ENCODE peak calls at places on chromosomes 13 and 19, in seven cellular contexts. One of them, this sample, is unnamed.

GRCh38 chr19:55436847-55437246 is 6.3 kb downstream of the SHISA7 start:
- DNase-seq in epithelial cell of esophagus: no peak
- DNase-seq in cardiac fibroblast: no peak
- DNase-seq in neural progenitor cell: no peak
- DNase-seq in lower lobe of right lung: no peak
- DNase-seq in iPS DF 6.9: no peak
- DNase-seq in aorta: no peak
- DNase-seq in this sample: no peak

GRCh38 chr19:28737021-28737525 is 475.9 kb downstream of the UQCRFS1 start:
- DNase-seq in epithelial cell of esophagus: peak
- DNase-seq in cardiac fibroblast: peak
- DNase-seq in neural progenitor cell: peak
- DNase-seq in lower lobe of right lung: no peak
- DNase-seq in iPS DF 6.9: no peak
- DNase-seq in aorta: no peak
- DNase-seq in this sample: no peak

GRCh38 chr13:100184095-100184494 is 95.2 kb downstream of the PCCA start:
- DNase-seq in epithelial cell of esophagus: no peak
- DNase-seq in cardiac fibroblast: no peak
- DNase-seq in neural progenitor cell: no peak
- DNase-seq in lower lobe of right lung: no peak
- DNase-seq in iPS DF 6.9: no peak
- DNase-seq in aorta: no peak
- DNase-seq in this sample: no peak

GRCh38 chr13:64277097-64277496 is 2861.4 kb upstream of the PCDH20 start:
- DNase-seq in epithelial cell of esophagus: no peak
- DNase-seq in cardiac fibroblast: no peak
- DNase-seq in neural progenitor cell: no peak
- DNase-seq in lower lobe of right lung: no peak
- DNase-seq in iPS DF 6.9: no peak
- DNase-seq in aorta: no peak
- DNase-seq in this sample: no peak

GRCh38 chr13:47256618-47257017 is 359.8 kb upstream of the HTR2A start:
- DNase-seq in epithelial cell of esophagus: peak
- DNase-seq in cardiac fibroblast: peak
- DNase-seq in neural progenitor cell: no peak
- DNase-seq in lower lobe of right lung: no peak
- DNase-seq in iPS DF 6.9: no peak
- DNase-seq in aorta: no peak
- DNase-seq in this sample: no peak

GRCh38 chr19:48872884-48873475 is 759 bp downstream of the PPP1R15A start:
- DNase-seq in epithelial cell of esophagus: peak
- DNase-seq in cardiac fibroblast: peak
- DNase-seq in neural progenitor cell: peak
- DNase-seq in lower lobe of right lung: peak
- DNase-seq in iPS DF 6.9: no peak
- DNase-seq in aorta: peak
- DNase-seq in this sample: peak

GRCh38 chr13:63516124-63516523 is 2100.5 kb upstream of the PCDH20 start:
- DNase-seq in epithelial cell of esophagus: no peak
- DNase-seq in cardiac fibroblast: no peak
- DNase-seq in neural progenitor cell: no peak
- DNase-seq in lower lobe of right lung: no peak
- DNase-seq in iPS DF 6.9: no peak
- DNase-seq in aorta: no peak
- DNase-seq in this sample: no peak

GRCh38 chr19:1715540-1715939 is 37.8 kb upstream of the ONECUT3 start:
- DNase-seq in epithelial cell of esophagus: no peak
- DNase-seq in cardiac fibroblast: no peak
- DNase-seq in neural progenitor cell: no peak
- DNase-seq in lower lobe of right lung: no peak
- DNase-seq in iPS DF 6.9: no peak
- DNase-seq in aorta: no peak
- DNase-seq in this sample: no peak

GRCh38 chr19:10132848-10133350 is 13.2 kb upstream of the EIF3G start:
- DNase-seq in epithelial cell of esophagus: no peak
- DNase-seq in cardiac fibroblast: no peak
- DNase-seq in neural progenitor cell: no peak
- DNase-seq in lower lobe of right lung: no peak
- DNase-seq in iPS DF 6.9: no peak
- DNase-seq in aorta: no peak
- DNase-seq in this sample: no peak

GRCh38 chr13:49457221-49457620 is 13.1 kb downstream of the SETDB2 start:
- DNase-seq in epithelial cell of esophagus: no peak
- DNase-seq in cardiac fibroblast: peak
- DNase-seq in neural progenitor cell: no peak
- DNase-seq in lower lobe of right lung: no peak
- DNase-seq in iPS DF 6.9: no peak
- DNase-seq in aorta: no peak
- DNase-seq in this sample: no peak

GRCh38 chr19:17751103-17751911 is at the start of gene FCHO1:
- DNase-seq in epithelial cell of esophagus: no peak
- DNase-seq in cardiac fibroblast: no peak
- DNase-seq in neural progenitor cell: no peak
- DNase-seq in lower lobe of right lung: peak
- DNase-seq in iPS DF 6.9: no peak
- DNase-seq in aorta: no peak
- DNase-seq in this sample: no peak

GRCh38 chr13:21965095-21965494 is 294.2 kb downstream of the FGF9 start:
- DNase-seq in epithelial cell of esophagus: no peak
- DNase-seq in cardiac fibroblast: no peak
- DNase-seq in neural progenitor cell: no peak
- DNase-seq in lower lobe of right lung: no peak
- DNase-seq in iPS DF 6.9: no peak
- DNase-seq in aorta: peak
- DNase-seq in this sample: no peak

GRCh38 chr13:98524391-98524790 is 52.5 kb downstream of the STK24 start:
- DNase-seq in epithelial cell of esophagus: no peak
- DNase-seq in cardiac fibroblast: no peak
- DNase-seq in neural progenitor cell: no peak
- DNase-seq in lower lobe of right lung: no peak
- DNase-seq in iPS DF 6.9: no peak
- DNase-seq in aorta: no peak
- DNase-seq in this sample: no peak

GRCh38 chr19:48123907-48124675 is 13.5 kb upstream of the PLA2G4C start:
- DNase-seq in epithelial cell of esophagus: peak
- DNase-seq in cardiac fibroblast: peak
- DNase-seq in neural progenitor cell: peak
- DNase-seq in lower lobe of right lung: no peak
- DNase-seq in iPS DF 6.9: no peak
- DNase-seq in aorta: no peak
- DNase-seq in this sample: no peak

GRCh38 chr13:46992383-46992952 is 95.6 kb upstream of the HTR2A start:
- DNase-seq in epithelial cell of esophagus: peak
- DNase-seq in cardiac fibroblast: peak
- DNase-seq in neural progenitor cell: peak
- DNase-seq in lower lobe of right lung: no peak
- DNase-seq in iPS DF 6.9: no peak
- DNase-seq in aorta: no peak
- DNase-seq in this sample: no peak

GRCh38 chr13:72648513-72649065 is 78.8 kb downstream of the MZT1 start:
- DNase-seq in epithelial cell of esophagus: peak
- DNase-seq in cardiac fibroblast: no peak
- DNase-seq in neural progenitor cell: peak
- DNase-seq in lower lobe of right lung: no peak
- DNase-seq in iPS DF 6.9: peak
- DNase-seq in aorta: no peak
- DNase-seq in this sample: no peak

GRCh38 chr19:49788857-49789256 is 22.1 kb downstream of the AP2A1 start:
- DNase-seq in epithelial cell of esophagus: no peak
- DNase-seq in cardiac fibroblast: no peak
- DNase-seq in neural progenitor cell: no peak
- DNase-seq in lower lobe of right lung: no peak
- DNase-seq in iPS DF 6.9: no peak
- DNase-seq in aorta: no peak
- DNase-seq in this sample: no peak

GRCh38 chr19:46633130-46633529 is 2.9 kb downstream of the GNG8 start:
- DNase-seq in epithelial cell of esophagus: no peak
- DNase-seq in cardiac fibroblast: no peak
- DNase-seq in neural progenitor cell: no peak
- DNase-seq in lower lobe of right lung: no peak
- DNase-seq in iPS DF 6.9: no peak
- DNase-seq in aorta: no peak
- DNase-seq in this sample: no peak

GRCh38 chr13:43044720-43045301 is 21.4 kb downstream of the DNAJC15 start:
- DNase-seq in epithelial cell of esophagus: no peak
- DNase-seq in cardiac fibroblast: no peak
- DNase-seq in neural progenitor cell: no peak
- DNase-seq in lower lobe of right lung: no peak
- DNase-seq in iPS DF 6.9: no peak
- DNase-seq in aorta: no peak
- DNase-seq in this sample: no peak

GRCh38 chr13:99600318-99600717 is 99.0 kb downstream of the TM9SF2 start:
- DNase-seq in epithelial cell of esophagus: no peak
- DNase-seq in cardiac fibroblast: no peak
- DNase-seq in neural progenitor cell: peak
- DNase-seq in lower lobe of right lung: no peak
- DNase-seq in iPS DF 6.9: no peak
- DNase-seq in aorta: no peak
- DNase-seq in this sample: no peak

GRCh38 chr19:12668937-12669271 is 2.3 kb downstream of the WDR83 start:
- DNase-seq in epithelial cell of esophagus: peak
- DNase-seq in cardiac fibroblast: peak
- DNase-seq in neural progenitor cell: peak
- DNase-seq in lower lobe of right lung: peak
- DNase-seq in iPS DF 6.9: no peak
- DNase-seq in aorta: no peak
- DNase-seq in this sample: peak

GRCh38 chr13:52651880-52652169 is 811 bp upstream of the SUGT1 start:
- DNase-seq in epithelial cell of esophagus: no peak
- DNase-seq in cardiac fibroblast: no peak
- DNase-seq in neural progenitor cell: no peak
- DNase-seq in lower lobe of right lung: no peak
- DNase-seq in iPS DF 6.9: no peak
- DNase-seq in aorta: no peak
- DNase-seq in this sample: no peak

GRCh38 chr19:56942749-56943148 is 102.2 kb upstream of the PEG3 start:
- DNase-seq in epithelial cell of esophagus: no peak
- DNase-seq in cardiac fibroblast: no peak
- DNase-seq in neural progenitor cell: peak
- DNase-seq in lower lobe of right lung: peak
- DNase-seq in iPS DF 6.9: no peak
- DNase-seq in aorta: peak
- DNase-seq in this sample: no peak

GRCh38 chr19:7658219-7658686 is 10.6 kb upstream of the RETN start:
- DNase-seq in epithelial cell of esophagus: no peak
- DNase-seq in cardiac fibroblast: no peak
- DNase-seq in neural progenitor cell: peak
- DNase-seq in lower lobe of right lung: no peak
- DNase-seq in iPS DF 6.9: no peak
- DNase-seq in aorta: no peak
- DNase-seq in this sample: no peak

GRCh38 chr19:6589711-6590457 is 1.1 kb downstream of the CD70 start:
- DNase-seq in epithelial cell of esophagus: no peak
- DNase-seq in cardiac fibroblast: no peak
- DNase-seq in neural progenitor cell: no peak
- DNase-seq in lower lobe of right lung: no peak
- DNase-seq in iPS DF 6.9: no peak
- DNase-seq in aorta: no peak
- DNase-seq in this sample: no peak
- H3K4me3 ChIP-seq in epithelial cell of esophagus: no peak
- H3K4me3 ChIP-seq in cardiac fibroblast: no peak
- H3K4me3 ChIP-seq in neural progenitor cell: peak
- H3K4me3 ChIP-seq in lower lobe of right lung: peak
- H3K4me3 ChIP-seq in iPS DF 6.9: peak
- H3K4me3 ChIP-seq in aorta: no peak
- H3K4me3 ChIP-seq in this sample: no peak

GRCh38 chr19:21574607-21575006 is 69.2 kb downstream of the ZNF429 start:
- DNase-seq in epithelial cell of esophagus: no peak
- DNase-seq in cardiac fibroblast: no peak
- DNase-seq in neural progenitor cell: no peak
- DNase-seq in lower lobe of right lung: no peak
- DNase-seq in iPS DF 6.9: no peak
- DNase-seq in aorta: no peak
- DNase-seq in this sample: no peak

GRCh38 chr19:21566073-21566472 is 60.7 kb downstream of the ZNF429 start:
- DNase-seq in epithelial cell of esophagus: peak
- DNase-seq in cardiac fibroblast: no peak
- DNase-seq in neural progenitor cell: no peak
- DNase-seq in lower lobe of right lung: no peak
- DNase-seq in iPS DF 6.9: no peak
- DNase-seq in aorta: no peak
- DNase-seq in this sample: no peak

GRCh38 chr19:21569497-21569870 is 64.1 kb downstream of the ZNF429 start:
- DNase-seq in epithelial cell of esophagus: peak
- DNase-seq in cardiac fibroblast: peak
- DNase-seq in neural progenitor cell: no peak
- DNase-seq in lower lobe of right lung: peak
- DNase-seq in iPS DF 6.9: no peak
- DNase-seq in aorta: no peak
- DNase-seq in this sample: no peak

GRCh38 chr19:21571316-21571715 is 65.9 kb downstream of the ZNF429 start:
- DNase-seq in epithelial cell of esophagus: no peak
- DNase-seq in cardiac fibroblast: no peak
- DNase-seq in neural progenitor cell: no peak
- DNase-seq in lower lobe of right lung: no peak
- DNase-seq in iPS DF 6.9: no peak
- DNase-seq in aorta: no peak
- DNase-seq in this sample: no peak

GRCh38 chr19:21568816-21569496 is 63.6 kb downstream of the ZNF429 start:
- DNase-seq in epithelial cell of esophagus: peak
- DNase-seq in cardiac fibroblast: peak
- DNase-seq in neural progenitor cell: no peak
- DNase-seq in lower lobe of right lung: peak
- DNase-seq in iPS DF 6.9: no peak
- DNase-seq in aorta: peak
- DNase-seq in this sample: peak
- H3K4me3 ChIP-seq in epithelial cell of esophagus: peak
- H3K4me3 ChIP-seq in cardiac fibroblast: peak
- H3K4me3 ChIP-seq in neural progenitor cell: no peak
- H3K4me3 ChIP-seq in lower lobe of right lung: peak
- H3K4me3 ChIP-seq in iPS DF 6.9: no peak
- H3K4me3 ChIP-seq in aorta: no peak
- H3K4me3 ChIP-seq in this sample: peak

DNA sequence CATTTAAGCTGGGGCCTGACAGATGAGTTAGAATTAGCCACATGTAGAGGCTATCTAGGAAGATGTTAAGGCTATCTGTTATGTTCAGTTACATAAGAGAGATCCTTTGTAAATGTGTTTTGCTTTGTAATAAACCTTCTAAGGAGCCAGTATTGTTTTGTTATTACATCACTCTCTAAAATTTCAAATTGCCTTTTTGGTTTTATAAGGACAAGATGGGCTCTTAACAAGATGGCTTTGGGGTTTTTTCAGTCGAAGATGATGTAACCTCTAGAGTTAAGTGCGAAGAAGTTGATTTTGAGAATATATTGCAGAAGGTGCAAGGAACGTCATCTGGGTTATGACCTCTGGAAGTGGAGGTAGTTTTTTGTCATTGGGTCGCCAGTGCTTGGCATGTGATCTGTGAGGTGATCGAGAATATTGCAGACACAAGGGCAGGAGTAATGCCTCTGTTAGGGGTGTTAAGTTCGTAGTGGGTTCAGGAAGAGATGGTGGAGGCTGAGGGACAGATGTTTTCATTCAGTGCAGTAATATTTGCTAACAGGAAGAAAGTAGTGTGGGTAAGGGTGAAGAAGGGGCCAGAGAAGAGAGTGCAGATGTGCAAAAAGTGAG is 12.7 kb downstream of the LSM14A start:
- DNase-seq in epithelial cell of esophagus: no peak
- DNase-seq in cardiac fibroblast: peak
- DNase-seq in neural progenitor cell: no peak
- DNase-seq in lower lobe of right lung: no peak
- DNase-seq in iPS DF 6.9: no peak
- DNase-seq in aorta: no peak
- DNase-seq in this sample: no peak
- H3K4me3 ChIP-seq in epithelial cell of esophagus: no peak
- H3K4me3 ChIP-seq in cardiac fibroblast: no peak
- H3K4me3 ChIP-seq in neural progenitor cell: no peak
- H3K4me3 ChIP-seq in lower lobe of right lung: no peak
- H3K4me3 ChIP-seq in iPS DF 6.9: no peak
- H3K4me3 ChIP-seq in aorta: no peak
- H3K4me3 ChIP-seq in this sample: no peak

GRCh38 chr19:13961826-13962737 is 9.8 kb downstream of the DCAF15 start:
- DNase-seq in epithelial cell of esophagus: no peak
- DNase-seq in cardiac fibroblast: no peak
- DNase-seq in neural progenitor cell: peak
- DNase-seq in lower lobe of right lung: no peak
- DNase-seq in iPS DF 6.9: no peak
- DNase-seq in aorta: peak
- DNase-seq in this sample: no peak
- H3K4me3 ChIP-seq in epithelial cell of esophagus: no peak
- H3K4me3 ChIP-seq in cardiac fibroblast: no peak
- H3K4me3 ChIP-seq in neural progenitor cell: peak
- H3K4me3 ChIP-seq in lower lobe of right lung: peak
- H3K4me3 ChIP-seq in iPS DF 6.9: peak
- H3K4me3 ChIP-seq in aorta: no peak
- H3K4me3 ChIP-seq in this sample: peak

This sample was measured in right atrium auricular region.